ENCODE peak calls at places on chromosomes 13 and 19, in ten cellular contexts. Y, K, B, X, G, H, N, E, F and T are unnamed samples.

GRCh38 chr13:94478913-94479312 is 569 bp downstream of the DCT start:
- DNase-seq in F (no peak), N (no peak), H (no peak), G (no peak), K (no peak), X (no peak), Y (no peak), B (no peak), E (no peak), T (no peak)

GRCh38 chr19:3721131-3721899 is 13.1 kb downstream of the TJP3 start:
- DNase-seq in G (peak), N (no peak), K (peak), E (no peak), Y (peak), X (peak), F (peak), H (peak), B (peak), T (peak)

GRCh38 chr19:30373593-30373992 is 1.4 kb downstream of the ZNF536 start:
- DNase-seq in X (no peak), G (no peak), H (no peak), N (no peak), B (peak), E (no peak), F (peak), Y (no peak), K (no peak), T (peak)

GRCh38 chr19:46076951-46077814 is 36.4 kb upstream of the IGFL4 start:
- DNase-seq in H (peak), E (peak), K (peak), X (no peak), B (peak), F (peak), G (no peak), N (no peak), Y (peak), T (peak)

GRCh38 chr13:49585220-49586157 is at the start of gene RCBTB1:
- DNase-seq in E (peak), G (peak), B (peak), K (peak), H (peak), X (peak), N (peak), Y (peak), F (peak), T (peak)

GRCh38 chr13:72181661-72182060 is 314.7 kb upstream of the DACH1 start:
- DNase-seq in Y (no peak), E (no peak), N (no peak), K (no peak), H (no peak), G (no peak), X (no peak), F (peak), B (no peak), T (no peak)

GRCh38 chr19:7535993-7536685 is 622 bp downstream of the PNPLA6 start:
- DNase-seq in N (no peak), X (peak), K (no peak), E (no peak), F (no peak), Y (no peak), G (no peak), B (no peak), H (no peak), T (no peak)

GRCh38 chr19:34837262-34837661 is 64.2 kb upstream of the ZNF599 start:
- DNase-seq in K (no peak), X (peak), N (no peak), H (peak), G (no peak), F (no peak), B (no peak), Y (peak), E (no peak), T (no peak)